ENCODE peak calls at places on chromosomes 11 and 22, in ten cellular contexts. V is AG09319, G is WTC11, Q is MM.1S, L is hepatocyte, A is cardiac fibroblast, Z is progenitor cell of endocrine pancreas, I is omental fat pad, U is psoas muscle, D is endothelial cell. K is an unnamed sample.

GRCh38 chr11:73218106-73218829 is at the start of gene P2RY2:
- DNase-seq in V (no peak), G (peak; percentile 80), Q (peak; percentile 71), L (peak; percentile 84), A (peak; percentile 27), Z (peak; percentile 57), I (no peak), U (peak; percentile 95), D (peak; percentile 67), K (peak; percentile 46)

GRCh38 chr11:45155058-45155551 is 8.7 kb downstream of the PRDM11 start:
- DNase-seq in V (no peak), G (no peak), Q (no peak), L (no peak), A (peak; percentile 56), Z (no peak), I (no peak), U (no peak), D (no peak), K (peak; percentile 71)

GRCh38 chr11:46686886-46687810 is 13.3 kb downstream of the ARHGAP1 start:
- DNase-seq in V (peak; percentile 22), G (no peak), Q (no peak), L (no peak), A (peak; percentile 90), Z (no peak), I (no peak), U (no peak), D (no peak), K (no peak)

GRCh38 chr22:22883090-22883727 is 4.4 kb upstream of the IGLL5 start:
- DNase-seq in V (no peak), G (no peak), Q (no peak), L (no peak), A (no peak), Z (no peak), I (no peak), U (no peak), D (no peak), K (no peak)

GRCh38 chr11:88250566-88251080 is 75.4 kb upstream of the RAB38 start:
- DNase-seq in V (no peak), G (no peak), Q (no peak), L (no peak), A (peak; percentile 31), Z (no peak), I (no peak), U (no peak), D (no peak), K (no peak)

GRCh38 chr11:4664791-4665190 is 21.0 kb downstream of the OR51E1 start:
- DNase-seq in V (no peak), G (no peak), Q (no peak), L (no peak), A (no peak), Z (no peak), I (no peak), U (no peak), D (no peak), K (no peak)

GRCh38 chr22:36204001-36204640 is 2.5 kb upstream of the APOL4 start:
- DNase-seq in V (no peak), G (no peak), Q (no peak), L (no peak), A (no peak), Z (no peak), I (no peak), U (no peak), D (no peak), K (no peak)

GRCh38 chr22:38246692-38247091 is 26.1 kb downstream of the TMEM184B start:
- DNase-seq in V (no peak), G (no peak), Q (no peak), L (no peak), A (no peak), Z (no peak), I (no peak), U (peak; percentile 80), D (no peak), K (peak; percentile 72)

GRCh38 chr22:37806409-37807338 is 1.1 kb upstream of the GCAT start:
- DNase-seq in V (no peak), G (peak; percentile 36), Q (no peak), L (peak; percentile 50), A (peak; percentile 45), Z (no peak), I (no peak), U (no peak), D (peak; percentile 35), K (no peak)

GRCh38 chr22:22698263-22698750 is 53.9 kb downstream of the GGTLC2 start:
- DNase-seq in V (no peak), G (no peak), Q (no peak), L (no peak), A (no peak), Z (no peak), I (no peak), U (no peak), D (no peak), K (no peak)

GRCh38 chr11:73308003-73308962 is at the start of gene ARHGEF17:
- DNase-seq in V (no peak), G (peak; percentile 72), Q (no peak), L (peak; percentile 89), A (peak; percentile 87), Z (peak; percentile 67), I (no peak), U (peak; percentile 82), D (peak; percentile 69), K (peak; percentile 76)

GRCh38 chr11:124877631-124878496 is 12.6 kb downstream of the ROBO3 start:
- DNase-seq in V (no peak), G (no peak), Q (no peak), L (no peak), A (no peak), Z (no peak), I (no peak), U (no peak), D (no peak), K (no peak)

GRCh38 chr11:23226331-23226909 is 366.1 kb upstream of the CCDC179 start:
- DNase-seq in V (no peak), G (no peak), Q (no peak), L (no peak), A (peak; percentile 26), Z (no peak), I (no peak), U (no peak), D (no peak), K (no peak)

GRCh38 chr11:113331988-113332387 is 17.6 kb downstream of the TTC12 start:
- DNase-seq in V (no peak), G (no peak), Q (no peak), L (no peak), A (no peak), Z (no peak), I (no peak), U (no peak), D (no peak), K (no peak)

GRCh38 chr22:21642584-21643448 is 714 bp downstream of the SDF2L1 start:
- DNase-seq in V (no peak), G (peak; percentile 81), Q (peak; percentile 74), L (peak; percentile 86), A (peak; percentile 50), Z (peak; percentile 45), I (no peak), U (peak; percentile 65), D (peak; percentile 75), K (no peak)

GRCh38 chr11:66006134-66006890 is 4.0 kb downstream of the BANF1 start:
- DNase-seq in V (no peak), G (no peak), Q (no peak), L (no peak), A (no peak), Z (no peak), I (no peak), U (no peak), D (no peak), K (no peak)

GRCh38 chr11:66003291-66003690 is 988 bp downstream of the BANF1 start:
- DNase-seq in V (no peak), G (no peak), Q (no peak), L (no peak), A (no peak), Z (no peak), I (no peak), U (no peak), D (no peak), K (no peak)

GRCh38 chr11:66001941-66002647 is at the start of the genes BANF1 and EIF1AD:
- DNase-seq in V (peak; percentile 93), G (peak; percentile 92), Q (peak; percentile 94), L (peak; percentile 95), A (peak; percentile 99), Z (peak; percentile 76), I (peak; percentile 79), U (peak; percentile 95), D (peak; percentile 85), K (peak; percentile 94)

GRCh38 chr11:66004186-66004585 is 1.9 kb downstream of the BANF1 start:
- DNase-seq in V (no peak), G (no peak), Q (no peak), L (no peak), A (no peak), Z (no peak), I (no peak), U (no peak), D (no peak), K (no peak)

GRCh38 chr11:66002648-66003225 is 434 bp downstream of the BANF1 start:
- DNase-seq in V (no peak), G (no peak), Q (peak; percentile 61), L (no peak), A (peak; percentile 46), Z (no peak), I (no peak), U (peak; percentile 91), D (peak; percentile 29), K (peak; percentile 75)
- TF ChIP-seq CTCF in V (peak; percentile 27), G (no peak), Q (peak; percentile 12), L (no peak), A (peak; percentile 21), Z (no peak), I (no peak), U (no peak), D (no peak), K (no peak)

GRCh38 chr11:120622189-120622912 is 110.8 kb downstream of the GRIK4 start:
- DNase-seq in V (no peak), G (peak; percentile 46), Q (peak; percentile 83), L (no peak), A (no peak), Z (no peak), I (no peak), U (peak; percentile 58), D (no peak), K (no peak)
- TF ChIP-seq CTCF in V (no peak), G (peak; percentile 50), Q (peak; percentile 70), L (no peak), A (no peak), Z (peak; percentile 12), I (no peak), U (no peak), D (peak; percentile 19), K (no peak)

DNA sequence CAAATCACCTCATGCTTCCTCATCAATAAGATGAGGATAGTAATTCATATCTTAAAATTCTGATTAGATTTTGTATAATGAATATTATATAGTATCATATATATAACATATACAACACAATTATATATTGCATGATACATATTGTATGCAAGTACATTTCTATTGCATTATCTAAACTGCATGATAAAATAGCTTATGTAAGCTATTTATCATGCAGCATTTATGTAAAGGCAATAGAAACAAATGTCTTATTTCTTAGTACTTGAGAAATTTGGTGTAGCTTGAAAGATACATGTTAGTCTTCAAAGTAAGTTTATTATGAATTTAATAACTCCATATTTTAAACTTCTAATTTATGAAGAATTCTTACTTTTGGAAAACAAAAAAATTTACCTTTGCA is 5.5 kb downstream of the LIN7C start:
- DNase-seq in V (no peak), G (no peak), Q (no peak), L (no peak), A (no peak), Z (no peak), I (no peak), U (no peak), D (no peak), K (no peak)
- TF ChIP-seq CTCF in V (no peak), G (no peak), Q (no peak), L (no peak), A (no peak), Z (no peak), I (no peak), U (no peak), D (no peak), K (no peak)

GRCh38 chr11:58133329-58134076 is 8.2 kb upstream of the OR9I1 start:
- DNase-seq in V (no peak), G (no peak), Q (no peak), L (peak; percentile 8), A (no peak), Z (no peak), I (no peak), U (no peak), D (no peak), K (no peak)
- TF ChIP-seq CTCF in V (no peak), G (no peak), Q (no peak), L (peak; percentile 10), A (no peak), Z (no peak), I (no peak), U (no peak), D (no peak), K (no peak)

K was measured in ovary.